ENCODE peak calls at places on chromosomes 11 and 22, in nine cellular contexts. A is activated naive CD8-positive, alpha-beta T cell treated with anti-CD3 and anti-CD28 coated beads, Interleukin-2, amount 50 U/mL, for 16 hours; Z is CD8-positive, alpha-beta T cell; F is HTR-8/SVneo; N is RWPE2; V is mucosa of descending colon; C is NCI-H460; J is psoas muscle; M is AG09319. H is an unnamed sample.

GRCh38 chr11:105202844-105203548 is 63.4 kb upstream of the CARD18 start:
- DNase-seq in M (no peak), A (no peak), V (no peak), N (no peak), C (no peak), F (no peak), Z (no peak), J (no peak), H (no peak)

GRCh38 chr11:736431-736830 is 10.8 kb upstream of the TALDO1 start:
- DNase-seq in C (no peak), F (no peak), Z (no peak), N (no peak), J (no peak), V (no peak), M (no peak), A (no peak), H (no peak)

GRCh38 chr11:64607381-64608259 is 16.6 kb downstream of the SLC22A12 start:
- DNase-seq in M (no peak), Z (no peak), N (no peak), J (no peak), F (no peak), C (no peak), A (no peak), V (no peak), H (no peak)

GRCh38 chr11:62402226-62402625 is 16.6 kb upstream of the SCGB1A1 start:
- DNase-seq in F (no peak), Z (no peak), J (peak), A (peak), M (no peak), N (no peak), V (peak), C (no peak), H (no peak)

GRCh38 chr11:62607729-62608128 is 4.8 kb downstream of the EML3 start:
- DNase-seq in N (no peak), M (no peak), F (no peak), Z (no peak), J (peak), A (no peak), C (no peak), V (no peak), H (no peak)

GRCh38 chr22:26849575-26849974 is 192.2 kb downstream of the MIAT start:
- DNase-seq in M (no peak), N (no peak), A (no peak), J (no peak), Z (no peak), V (no peak), C (no peak), F (no peak), H (no peak)

GRCh38 chr11:68354181-68354872 is 41.9 kb downstream of the LRP5 start:
- DNase-seq in A (no peak), Z (no peak), N (peak), J (peak), V (peak), C (peak), M (peak), F (peak), H (peak)

GRCh38 chr11:108697872-108698473 is 33.1 kb downstream of the DDX10 start:
- DNase-seq in M (peak), Z (no peak), V (no peak), J (no peak), F (peak), N (no peak), A (no peak), C (peak), H (no peak)

GRCh38 chr11:119374632-119375394 is 6.7 kb downstream of the USP2 start:
- DNase-seq in J (peak), Z (no peak), V (no peak), N (no peak), C (no peak), A (no peak), M (no peak), F (no peak), H (no peak)

GRCh38 chr22:33247758-33248157 is 189.6 kb upstream of the SYN3 start:
- DNase-seq in Z (no peak), M (no peak), N (no peak), V (no peak), J (no peak), C (no peak), F (no peak), A (no peak), H (no peak)

GRCh38 chr11:115606223-115607220 is 102.3 kb upstream of the CADM1 start:
- DNase-seq in Z (no peak), J (no peak), A (no peak), N (no peak), M (no peak), C (no peak), V (no peak), F (no peak), H (no peak)

GRCh38 chr11:2793781-2794418 is 91.7 kb downstream of the CDKN1C start:
- DNase-seq in M (no peak), F (no peak), V (peak), J (peak), N (no peak), C (no peak), Z (no peak), A (no peak), H (no peak)

GRCh38 chr11:126140932-126141291 is 70.5 kb downstream of the RPUSD4 start:
- DNase-seq in C (no peak), M (no peak), Z (no peak), F (peak), N (no peak), A (no peak), V (no peak), J (peak), H (no peak)

GRCh38 chr11:2529636-2530035 is 84.8 kb downstream of the KCNQ1 start:
- DNase-seq in J (peak), V (peak), A (no peak), C (no peak), N (no peak), M (no peak), Z (no peak), F (no peak), H (no peak)

GRCh38 chr11:27976262-27976661 is 131.7 kb downstream of the KIF18A start:
- DNase-seq in J (no peak), N (no peak), F (no peak), C (no peak), V (no peak), Z (no peak), A (no peak), M (peak), H (no peak)

GRCh38 chr22:48566741-48567140 is 1260.9 kb downstream of the BRD1 start:
- DNase-seq in A (no peak), Z (no peak), J (no peak), M (no peak), V (peak), C (no peak), N (no peak), F (no peak), H (no peak)

GRCh38 chr22:49351761-49352221 is 475.9 kb downstream of the BRD1 start:
- DNase-seq in F (no peak), C (no peak), N (no peak), J (peak), M (no peak), A (no peak), Z (no peak), V (no peak), H (no peak)

GRCh38 chr22:27949421-27949820 is 30.4 kb upstream of the PITPNB start:
- DNase-seq in C (no peak), A (no peak), F (no peak), M (no peak), Z (no peak), N (no peak), V (no peak), J (no peak), H (no peak)

GRCh38 chr11:4580124-4580523 is 1.4 kb upstream of the OR52I2 start:
- DNase-seq in A (no peak), C (no peak), J (no peak), M (no peak), F (no peak), N (no peak), Z (no peak), V (no peak), H (no peak)

GRCh38 chr11:120399312-120399711 is 63.1 kb downstream of the ARHGEF12 start:
- DNase-seq in M (no peak), F (no peak), V (no peak), N (no peak), Z (no peak), A (no peak), C (no peak), J (no peak), H (no peak)

GRCh38 chr22:45503071-45503815 is 560 bp downstream of the FBLN1 start:
- DNase-seq in V (no peak), J (no peak), M (no peak), F (no peak), C (no peak), A (no peak), N (no peak), Z (no peak), H (no peak)

GRCh38 chr11:74532496-74533246 is 39.1 kb upstream of the LIPT2 start:
- DNase-seq in V (no peak), Z (no peak), M (no peak), F (no peak), N (no peak), A (no peak), J (no peak), C (no peak), H (no peak)

GRCh38 chr11:69930081-69931059 is 111.2 kb upstream of the FGF3 start:
- DNase-seq in J (peak), C (no peak), F (no peak), M (no peak), V (no peak), Z (no peak), A (no peak), N (peak), H (no peak)

GRCh38 chr11:31397239-31397834 is 27.7 kb downstream of the DNAJC24 start:
- DNase-seq in C (peak), V (no peak), A (no peak), Z (no peak), F (peak), M (no peak), J (no peak), N (no peak), H (no peak)

GRCh38 chr11:73323464-73323863 is 15.4 kb downstream of the ARHGEF17 start:
- DNase-seq in M (peak), V (peak), A (no peak), F (peak), N (no peak), J (peak), Z (no peak), C (no peak), H (no peak)

GRCh38 chr11:26675233-26675928 is 46.5 kb downstream of the SLC5A12 start:
- DNase-seq in C (no peak), N (no peak), Z (no peak), M (no peak), V (no peak), A (no peak), J (no peak), F (no peak), H (no peak)

GRCh38 chr11:110131386-110132123 is 38.4 kb downstream of the ZC3H12C start:
- DNase-seq in A (no peak), J (no peak), M (no peak), N (no peak), Z (no peak), F (no peak), V (no peak), C (no peak), H (no peak)

GRCh38 chr11:105769627-105770026 is 159.8 kb downstream of the GRIA4 start:
- DNase-seq in J (no peak), C (no peak), N (no peak), F (no peak), A (no peak), Z (no peak), M (no peak), V (no peak), H (no peak)

GRCh38 chr11:120064341-120064740 is 73.6 kb downstream of the TRIM29 start:
- DNase-seq in C (no peak), J (no peak), M (no peak), F (no peak), V (no peak), Z (no peak), A (no peak), N (no peak), H (no peak)

GRCh38 chr11:15918212-15918611 is 438.1 kb downstream of the SOX6 start:
- DNase-seq in A (no peak), Z (no peak), F (no peak), J (no peak), C (no peak), N (no peak), V (no peak), M (no peak), H (no peak)

GRCh38 chr11:89201138-89201537 is 23.5 kb downstream of the TYR start:
- DNase-seq in A (no peak), Z (no peak), V (no peak), C (no peak), N (no peak), J (no peak), F (no peak), M (no peak), H (no peak)

GRCh38 chr22:41241133-41241676 is 474 bp upstream of the CHADL start:
- DNase-seq in N (no peak), V (no peak), J (no peak), A (no peak), C (no peak), F (no peak), M (no peak), Z (no peak), H (no peak)

GRCh38 chr11:1548221-1549070 is 23.6 kb downstream of the DUSP8 start:
- DNase-seq in A (no peak), C (no peak), J (peak), M (no peak), Z (no peak), F (peak), N (no peak), V (peak), H (no peak)

GRCh38 chr11:109037856-109038780 is 373.2 kb downstream of the DDX10 start:
- DNase-seq in M (peak), N (no peak), V (no peak), F (no peak), C (no peak), Z (no peak), A (no peak), J (no peak), H (peak)

GRCh38 chr11:119993732-119994131 is 144.2 kb downstream of the TRIM29 start:
- DNase-seq in M (no peak), Z (no peak), C (no peak), V (no peak), F (no peak), N (no peak), J (no peak), A (no peak), H (no peak)

GRCh38 chr11:75029836-75030631 is 41.3 kb downstream of the NEU3 start:
- DNase-seq in M (no peak), F (no peak), C (no peak), Z (no peak), N (no peak), J (no peak), A (no peak), V (no peak), H (no peak)

GRCh38 chr11:93089474-93090102 is 108.2 kb downstream of the SLC36A4 start:
- DNase-seq in F (no peak), A (no peak), Z (no peak), J (no peak), M (peak), C (peak), N (no peak), V (no peak), H (no peak)

GRCh38 chr22:36571991-36572390 is 43.0 kb upstream of the EIF3D start:
- DNase-seq in M (no peak), J (no peak), N (no peak), F (no peak), A (no peak), C (no peak), Z (no peak), V (no peak), H (no peak)

H was measured in HS-27A.